ENCODE peak calls at places on chromosomes 6 and 20, in seven cellular contexts. P, J, A, N, E, T and Y are unnamed samples.
A peak's percentile ranks its signal among the peaks of the same experiment; 100 is the strongest.

GRCh38 chr6:165849539-165850430 is 186.7 kb upstream of the PDE10A start:
- DNase-seq in A (peak; percentile 50), T (no peak), P (no peak), J (no peak), N (no peak), E (no peak), Y (no peak)

GRCh38 chr6:81761197-81761596 is 8.7 kb upstream of the TENT5A start:
- DNase-seq in E (no peak), P (peak; percentile 67), A (no peak), T (no peak), J (no peak), N (no peak), Y (no peak)

GRCh38 chr6:148935705-148936306 is 189.0 kb downstream of the UST start:
- DNase-seq in E (no peak), N (no peak), P (peak; percentile 81), A (no peak), T (no peak), J (no peak), Y (no peak)

GRCh38 chr6:132814716-132815570 is 574 bp downstream of the RPS12 start:
- DNase-seq in E (peak; percentile 27), A (no peak), T (no peak), J (no peak), N (no peak), P (no peak), Y (no peak)

GRCh38 chr6:13413466-13413862 is 73.9 kb downstream of the GFOD1 start:
- DNase-seq in N (no peak), J (no peak), A (no peak), P (peak; percentile 34), T (no peak), E (no peak), Y (no peak)

GRCh38 chr20:62159835-62160234 is 16.3 kb downstream of the SS18L1 start:
- DNase-seq in T (peak; percentile 46), J (no peak), E (peak; percentile 79), N (no peak), A (no peak), P (peak; percentile 49), Y (no peak)

GRCh38 chr20:37651932-37652331 is 41.9 kb upstream of the CTNNBL1 start:
- DNase-seq in P (peak; percentile 22), J (no peak), A (no peak), E (peak; percentile 39), T (no peak), N (peak; percentile 70), Y (peak; percentile 33)

GRCh38 chr6:168333471-168333870 is 13.9 kb upstream of the DACT2 start:
- DNase-seq in J (no peak), E (no peak), N (no peak), P (no peak), A (no peak), T (no peak), Y (no peak)

GRCh38 chr20:41524980-41525613 is 93.1 kb downstream of the CHD6 start:
- DNase-seq in E (no peak), T (no peak), A (peak; percentile 64), J (peak; percentile 72), P (peak; percentile 76), N (no peak), Y (no peak)

GRCh38 chr6:102517506-102517905 is 1124.0 kb downstream of the GRIK2 start:
- DNase-seq in N (no peak), T (no peak), P (no peak), J (no peak), A (no peak), E (no peak), Y (no peak)

GRCh38 chr6:17705778-17706579 is 746 bp downstream of the NUP153 start:
- DNase-seq in N (peak; percentile 75), P (peak; percentile 65), E (peak; percentile 90), J (no peak), A (peak; percentile 55), T (peak; percentile 83), Y (peak; percentile 62)

GRCh38 chr20:53793783-53794383 is 200.2 kb upstream of the ZNF217 start:
- DNase-seq in A (no peak), J (no peak), N (no peak), T (no peak), P (no peak), E (no peak), Y (no peak)